ENCODE peak calls at places on chromosomes 4 and X, in five cellular contexts. J is Calu3, K is K562, Z is GM20000, W is adipocyte. B is an unnamed sample.

GRCh38 chrX:149950681-149951080 is 12.4 kb upstream of the EOLA2 start:
- DNase-seq in J (peak), K (peak), Z (peak), W (peak), B (peak)

GRCh38 chrX:138856881-138857280 is 145.4 kb upstream of the FGF13 start:
- DNase-seq in J (no peak), K (no peak), Z (no peak), W (no peak), B (peak)

GRCh38 chrX:132045456-132045855 is 22.4 kb downstream of the STK26 start:
- DNase-seq in J (no peak), K (no peak), Z (no peak), W (peak), B (no peak)

GRCh38 chr4:82601242-82602015 is 39.6 kb upstream of the TMEM150C start:
- DNase-seq in J (no peak), K (no peak), Z (no peak), W (peak), B (no peak)

GRCh38 chr4:185589067-185589844 is 53.9 kb upstream of the PDLIM3 start:
- DNase-seq in J (no peak), K (no peak), Z (no peak), W (peak), B (peak)

GRCh38 chr4:57403591-57403990 is 293.4 kb upstream of the IGFBP7 start:
- DNase-seq in J (no peak), K (no peak), Z (no peak), W (no peak), B (no peak)

GRCh38 chrX:78063687-78064086 is 40.4 kb upstream of the PGK1 start:
- DNase-seq in J (no peak), K (no peak), Z (no peak), W (no peak), B (no peak)

GRCh38 chr4:184310171-184310567 is 92.5 kb upstream of the ENPP6 start:
- DNase-seq in J (no peak), K (no peak), Z (peak), W (no peak), B (no peak)